ENCODE peak calls at places on chromosomes 16 and 17, in seven cellular contexts. One of them, this sample, is unnamed.
A peak's percentile ranks its signal among the peaks of the same experiment; 100 is the strongest.

GRCh38 chr17:13462161-13462560 is 139.6 kb downstream of the HS3ST3A1 start:
- DNase-seq in nephron progenitor cell: no peak
- DNase-seq in esophagus squamous epithelium: no peak
- DNase-seq in tibial nerve: no peak
- DNase-seq in GM12865: no peak
- DNase-seq in A549: no peak
- DNase-seq in epithelial cell of proximal tubule: no peak
- DNase-seq in this sample: peak; percentile 16

GRCh38 chr16:58109330-58109729 is 19.9 kb downstream of the CFAP20 start:
- DNase-seq in nephron progenitor cell: no peak
- DNase-seq in esophagus squamous epithelium: no peak
- DNase-seq in tibial nerve: no peak
- DNase-seq in GM12865: no peak
- DNase-seq in A549: no peak
- DNase-seq in epithelial cell of proximal tubule: no peak
- DNase-seq in this sample: no peak

GRCh38 chr17:74201250-74201649 is 2.2 kb upstream of the RPL38 start:
- DNase-seq in nephron progenitor cell: no peak
- DNase-seq in esophagus squamous epithelium: no peak
- DNase-seq in tibial nerve: peak; percentile 42
- DNase-seq in GM12865: no peak
- DNase-seq in A549: peak; percentile 42
- DNase-seq in epithelial cell of proximal tubule: no peak
- DNase-seq in this sample: peak; percentile 65

GRCh38 chr17:50345443-50346312 is at the start of gene XYLT2:
- DNase-seq in nephron progenitor cell: peak; percentile 93
- DNase-seq in esophagus squamous epithelium: no peak
- DNase-seq in tibial nerve: peak; percentile 74
- DNase-seq in GM12865: peak; percentile 94
- DNase-seq in A549: peak; percentile 85
- DNase-seq in epithelial cell of proximal tubule: no peak
- DNase-seq in this sample: peak; percentile 73

GRCh38 chr16:89344846-89345577 is 127.5 kb downstream of the ZNF778 start:
- DNase-seq in nephron progenitor cell: no peak
- DNase-seq in esophagus squamous epithelium: no peak
- DNase-seq in tibial nerve: no peak
- DNase-seq in GM12865: no peak
- DNase-seq in A549: no peak
- DNase-seq in epithelial cell of proximal tubule: no peak
- DNase-seq in this sample: no peak

GRCh38 chr17:10635290-10635689 is 21.8 kb downstream of the MYH3 start:
- DNase-seq in nephron progenitor cell: no peak
- DNase-seq in esophagus squamous epithelium: no peak
- DNase-seq in tibial nerve: no peak
- DNase-seq in GM12865: no peak
- DNase-seq in A549: no peak
- DNase-seq in epithelial cell of proximal tubule: no peak
- DNase-seq in this sample: no peak

GRCh38 chr17:32281011-32281451 is 15.4 kb downstream of the RHBDL3 start:
- DNase-seq in nephron progenitor cell: no peak
- DNase-seq in esophagus squamous epithelium: no peak
- DNase-seq in tibial nerve: peak; percentile 19
- DNase-seq in GM12865: no peak
- DNase-seq in A549: no peak
- DNase-seq in epithelial cell of proximal tubule: no peak
- DNase-seq in this sample: peak; percentile 36

GRCh38 chr17:29107933-29108805 is 65.2 kb downstream of the PIPOX start:
- DNase-seq in nephron progenitor cell: no peak
- DNase-seq in esophagus squamous epithelium: no peak
- DNase-seq in tibial nerve: no peak
- DNase-seq in GM12865: no peak
- DNase-seq in A549: peak; percentile 44
- DNase-seq in epithelial cell of proximal tubule: peak; percentile 74
- DNase-seq in this sample: no peak

GRCh38 chr17:74646231-74646630 is 22.7 kb upstream of the CD300E start:
- DNase-seq in nephron progenitor cell: no peak
- DNase-seq in esophagus squamous epithelium: no peak
- DNase-seq in tibial nerve: no peak
- DNase-seq in GM12865: peak; percentile 40
- DNase-seq in A549: peak; percentile 62
- DNase-seq in epithelial cell of proximal tubule: no peak
- DNase-seq in this sample: peak; percentile 3

GRCh38 chr17:16447676-16448075 is 32.3 kb downstream of the TRPV2 start:
- DNase-seq in nephron progenitor cell: no peak
- DNase-seq in esophagus squamous epithelium: no peak
- DNase-seq in tibial nerve: no peak
- DNase-seq in GM12865: no peak
- DNase-seq in A549: no peak
- DNase-seq in epithelial cell of proximal tubule: no peak
- DNase-seq in this sample: no peak

GRCh38 chr17:9843152-9844010 is 17.7 kb downstream of the GLP2R start:
- DNase-seq in nephron progenitor cell: no peak
- DNase-seq in esophagus squamous epithelium: no peak
- DNase-seq in tibial nerve: no peak
- DNase-seq in GM12865: no peak
- DNase-seq in A549: peak; percentile 79
- DNase-seq in epithelial cell of proximal tubule: no peak
- DNase-seq in this sample: no peak

GRCh38 chr16:55899857-55900256 is 24.7 kb upstream of the CES5A start:
- DNase-seq in nephron progenitor cell: no peak
- DNase-seq in esophagus squamous epithelium: no peak
- DNase-seq in tibial nerve: no peak
- DNase-seq in GM12865: peak; percentile 12
- DNase-seq in A549: no peak
- DNase-seq in epithelial cell of proximal tubule: no peak
- DNase-seq in this sample: no peak

GRCh38 chr16:88472637-88473205 is 19.6 kb downstream of the ZFPM1 start:
- DNase-seq in nephron progenitor cell: no peak
- DNase-seq in esophagus squamous epithelium: no peak
- DNase-seq in tibial nerve: no peak
- DNase-seq in GM12865: no peak
- DNase-seq in A549: no peak
- DNase-seq in epithelial cell of proximal tubule: no peak
- DNase-seq in this sample: peak; percentile 50

GRCh38 chr16:11497329-11497805 is 89.4 kb downstream of the LITAF start:
- DNase-seq in nephron progenitor cell: peak; percentile 57
- DNase-seq in esophagus squamous epithelium: no peak
- DNase-seq in tibial nerve: peak; percentile 72
- DNase-seq in GM12865: peak; percentile 56
- DNase-seq in A549: peak; percentile 92
- DNase-seq in epithelial cell of proximal tubule: no peak
- DNase-seq in this sample: peak; percentile 78

GRCh38 chr17:50887705-50888245 is 21.6 kb upstream of the TOB1 start:
- DNase-seq in nephron progenitor cell: no peak
- DNase-seq in esophagus squamous epithelium: no peak
- DNase-seq in tibial nerve: no peak
- DNase-seq in GM12865: no peak
- DNase-seq in A549: no peak
- DNase-seq in epithelial cell of proximal tubule: no peak
- DNase-seq in this sample: no peak

GRCh38 chr16:73254983-73255382 is 207.1 kb upstream of the ZFHX3 start:
- DNase-seq in nephron progenitor cell: no peak
- DNase-seq in esophagus squamous epithelium: no peak
- DNase-seq in tibial nerve: no peak
- DNase-seq in GM12865: no peak
- DNase-seq in A549: peak; percentile 29
- DNase-seq in epithelial cell of proximal tubule: no peak
- DNase-seq in this sample: no peak

GRCh38 chr16:51524555-51525373 is 373.7 kb upstream of the SALL1 start:
- DNase-seq in nephron progenitor cell: no peak
- DNase-seq in esophagus squamous epithelium: no peak
- DNase-seq in tibial nerve: no peak
- DNase-seq in GM12865: no peak
- DNase-seq in A549: peak; percentile 59
- DNase-seq in epithelial cell of proximal tubule: peak; percentile 76
- DNase-seq in this sample: peak; percentile 44

GRCh38 chr16:86575754-86576557 is 2.4 kb upstream of the FOXL1 start:
- DNase-seq in nephron progenitor cell: peak; percentile 94
- DNase-seq in esophagus squamous epithelium: no peak
- DNase-seq in tibial nerve: peak; percentile 90
- DNase-seq in GM12865: peak; percentile 20
- DNase-seq in A549: peak; percentile 76
- DNase-seq in epithelial cell of proximal tubule: peak; percentile 72
- DNase-seq in this sample: peak; percentile 98

GRCh38 chr17:57852041-57852954 is 2.5 kb upstream of the MRPS23 start:
- DNase-seq in nephron progenitor cell: no peak
- DNase-seq in esophagus squamous epithelium: no peak
- DNase-seq in tibial nerve: no peak
- DNase-seq in GM12865: no peak
- DNase-seq in A549: no peak
- DNase-seq in epithelial cell of proximal tubule: no peak
- DNase-seq in this sample: no peak

GRCh38 chr17:20919990-20920812 is 122.6 kb downstream of the USP22 start:
- DNase-seq in nephron progenitor cell: no peak
- DNase-seq in esophagus squamous epithelium: no peak
- DNase-seq in tibial nerve: no peak
- DNase-seq in GM12865: no peak
- DNase-seq in A549: no peak
- DNase-seq in epithelial cell of proximal tubule: no peak
- DNase-seq in this sample: peak; percentile 32

GRCh38 chr16:2340564-2341455 is at the start of gene ABCA3:
- DNase-seq in nephron progenitor cell: peak; percentile 97
- DNase-seq in esophagus squamous epithelium: peak; percentile 55
- DNase-seq in tibial nerve: peak; percentile 83
- DNase-seq in GM12865: peak; percentile 96
- DNase-seq in A549: peak; percentile 95
- DNase-seq in epithelial cell of proximal tubule: peak; percentile 25
- DNase-seq in this sample: peak; percentile 92

GRCh38 chr16:2341456-2342447 is 1.2 kb upstream of the ABCA3 start:
- DNase-seq in nephron progenitor cell: peak; percentile 29
- DNase-seq in esophagus squamous epithelium: no peak
- DNase-seq in tibial nerve: no peak
- DNase-seq in GM12865: peak; percentile 16
- DNase-seq in A549: no peak
- DNase-seq in epithelial cell of proximal tubule: no peak
- DNase-seq in this sample: no peak

GRCh38 chr16:2337431-2338296 is 2.9 kb downstream of the ABCA3 start:
- DNase-seq in nephron progenitor cell: no peak
- DNase-seq in esophagus squamous epithelium: no peak
- DNase-seq in tibial nerve: no peak
- DNase-seq in GM12865: no peak
- DNase-seq in A549: no peak
- DNase-seq in epithelial cell of proximal tubule: no peak
- DNase-seq in this sample: no peak

GRCh38 chr16:2343211-2343610 is 2.7 kb upstream of the ABCA3 start:
- DNase-seq in nephron progenitor cell: no peak
- DNase-seq in esophagus squamous epithelium: no peak
- DNase-seq in tibial nerve: no peak
- DNase-seq in GM12865: no peak
- DNase-seq in A549: no peak
- DNase-seq in epithelial cell of proximal tubule: no peak
- DNase-seq in this sample: no peak

GRCh38 chr16:2339521-2340484 is 725 bp downstream of the ABCA3 start:
- DNase-seq in nephron progenitor cell: peak; percentile 61
- DNase-seq in esophagus squamous epithelium: no peak
- DNase-seq in tibial nerve: peak; percentile 8
- DNase-seq in GM12865: peak; percentile 74
- DNase-seq in A549: peak; percentile 58
- DNase-seq in epithelial cell of proximal tubule: no peak
- DNase-seq in this sample: peak; percentile 13
- TF ChIP-seq CTCF in nephron progenitor cell: no peak
- TF ChIP-seq CTCF in esophagus squamous epithelium: no peak
- TF ChIP-seq CTCF in tibial nerve: no peak
- TF ChIP-seq CTCF in GM12865: no peak
- TF ChIP-seq CTCF in A549: no peak
- TF ChIP-seq CTCF in epithelial cell of proximal tubule: peak; percentile 5
- TF ChIP-seq CTCF in this sample: no peak

GRCh38 chr17:30236807-30237206 is 1.3 kb upstream of the SLC6A4 start:
- DNase-seq in nephron progenitor cell: peak; percentile 80
- DNase-seq in esophagus squamous epithelium: no peak
- DNase-seq in tibial nerve: peak; percentile 15
- DNase-seq in GM12865: peak; percentile 51
- DNase-seq in A549: peak; percentile 70
- DNase-seq in epithelial cell of proximal tubule: no peak
- DNase-seq in this sample: peak; percentile 49
- TF ChIP-seq CTCF in nephron progenitor cell: no peak
- TF ChIP-seq CTCF in esophagus squamous epithelium: peak; percentile 35
- TF ChIP-seq CTCF in tibial nerve: peak; percentile 28
- TF ChIP-seq CTCF in GM12865: peak; percentile 48
- TF ChIP-seq CTCF in A549: peak; percentile 64
- TF ChIP-seq CTCF in epithelial cell of proximal tubule: peak; percentile 58
- TF ChIP-seq CTCF in this sample: peak; percentile 49

DNA sequence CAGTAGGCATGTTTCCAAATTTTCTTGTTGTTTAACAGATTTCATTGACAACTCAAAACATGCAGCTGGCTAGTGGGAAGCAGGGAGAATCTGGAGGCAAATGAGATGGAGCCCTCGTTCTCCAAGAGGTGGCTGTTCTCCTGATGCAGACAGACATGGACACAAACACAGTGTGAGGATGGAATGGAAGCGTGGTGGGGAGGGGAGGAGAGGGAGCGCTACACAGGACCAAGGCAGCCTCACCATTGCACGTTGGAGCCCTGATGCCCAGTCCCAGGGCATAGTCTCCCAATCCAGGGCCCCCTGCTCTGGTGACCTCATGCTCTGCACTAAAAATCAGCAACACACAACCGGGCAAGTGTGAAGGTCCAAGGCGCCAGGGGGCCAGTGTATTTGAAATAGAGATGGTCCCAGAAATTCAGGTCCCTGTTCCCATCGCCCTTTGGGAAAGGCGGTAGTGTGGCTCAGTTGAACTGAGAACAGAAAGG is 31.6 kb downstream of the SMARCE1 start:
- DNase-seq in nephron progenitor cell: no peak
- DNase-seq in esophagus squamous epithelium: no peak
- DNase-seq in tibial nerve: no peak
- DNase-seq in GM12865: no peak
- DNase-seq in A549: no peak
- DNase-seq in epithelial cell of proximal tubule: no peak
- DNase-seq in this sample: no peak
- TF ChIP-seq CTCF in nephron progenitor cell: no peak
- TF ChIP-seq CTCF in esophagus squamous epithelium: no peak
- TF ChIP-seq CTCF in tibial nerve: no peak
- TF ChIP-seq CTCF in GM12865: no peak
- TF ChIP-seq CTCF in A549: no peak
- TF ChIP-seq CTCF in epithelial cell of proximal tubule: no peak
- TF ChIP-seq CTCF in this sample: no peak

DNA sequence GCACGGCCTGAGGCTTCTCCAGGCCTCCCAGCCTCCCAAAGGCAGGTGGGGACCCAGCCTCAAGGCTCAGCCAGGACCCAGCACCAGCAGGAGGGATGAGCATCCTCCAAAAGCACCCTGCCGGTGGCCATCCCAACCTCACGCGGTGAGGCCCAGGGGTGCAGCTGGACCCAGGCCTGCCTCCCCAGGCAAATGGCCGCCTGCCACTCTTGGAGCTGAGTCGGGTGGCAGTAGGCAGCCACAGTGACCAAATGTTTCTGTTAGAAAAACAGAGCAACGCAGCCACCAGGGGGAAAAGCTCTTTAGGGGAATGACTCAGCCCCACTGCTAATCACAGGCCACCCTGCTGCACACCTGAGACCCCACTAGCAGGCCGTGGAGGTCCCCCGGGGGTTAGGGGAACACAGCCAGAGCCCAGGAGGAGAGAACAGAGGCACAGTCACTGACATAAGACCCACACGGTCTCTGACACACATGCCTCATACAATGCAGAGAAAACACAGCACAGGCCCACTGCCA is 12.5 kb downstream of the BCAR1 start:
- DNase-seq in nephron progenitor cell: no peak
- DNase-seq in esophagus squamous epithelium: no peak
- DNase-seq in tibial nerve: no peak
- DNase-seq in GM12865: no peak
- DNase-seq in A549: no peak
- DNase-seq in epithelial cell of proximal tubule: no peak
- DNase-seq in this sample: no peak
- TF ChIP-seq CTCF in nephron progenitor cell: no peak
- TF ChIP-seq CTCF in esophagus squamous epithelium: no peak
- TF ChIP-seq CTCF in tibial nerve: no peak
- TF ChIP-seq CTCF in GM12865: no peak
- TF ChIP-seq CTCF in A549: no peak
- TF ChIP-seq CTCF in epithelial cell of proximal tubule: peak; percentile 19
- TF ChIP-seq CTCF in this sample: peak; percentile 23

This sample was measured in cardiac fibroblast.